ENCODE peak calls at places on chromosomes 7 and 10, in seven cellular contexts. X, N, D, Q, V, R and H are unnamed samples.

GRCh38 chr10:30645340-30645827 is 15.8 kb upstream of the LYZL2 start:
- DNase-seq in X (peak; percentile 68), D (peak; percentile 41), N (peak; percentile 53), Q (peak; percentile 41), R (no peak), V (peak; percentile 40), H (peak; percentile 20)

GRCh38 chr7:116977172-116977571 is 23.9 kb downstream of the ST7 start:
- DNase-seq in V (no peak), Q (no peak), R (no peak), N (no peak), X (no peak), D (no peak), H (no peak)

GRCh38 chr10:93199221-93199681 is 125.6 kb downstream of the CYP26A1 start:
- DNase-seq in Q (no peak), X (peak; percentile 29), D (no peak), R (no peak), V (no peak), N (no peak), H (no peak)

GRCh38 chr10:62231371-62231770 is 37.3 kb downstream of the RTKN2 start:
- DNase-seq in V (no peak), R (no peak), N (peak; percentile 44), D (no peak), X (no peak), Q (no peak), H (no peak)

GRCh38 chr10:117071293-117072050 is 66.5 kb upstream of the SHTN1 start:
- DNase-seq in Q (no peak), V (no peak), N (no peak), D (no peak), X (no peak), R (no peak), H (no peak)

GRCh38 chr7:22996470-22996869 is 17.5 kb downstream of the HYCC1 start:
- DNase-seq in N (no peak), Q (no peak), D (no peak), X (no peak), R (no peak), V (no peak), H (no peak)

GRCh38 chr10:124123141-124123540 is 29.7 kb upstream of the CHST15 start:
- DNase-seq in R (no peak), V (no peak), Q (no peak), X (no peak), N (no peak), D (no peak), H (no peak)

GRCh38 chr7:113087278-113087998 is 811 bp upstream of the GPR85 start:
- DNase-seq in D (no peak), N (peak; percentile 76), X (peak; percentile 30), Q (no peak), R (peak; percentile 79), V (peak; percentile 75), H (no peak)

GRCh38 chr10:72744566-72744965 is 52.6 kb downstream of the MCU start:
- DNase-seq in Q (no peak), X (peak; percentile 57), R (no peak), V (no peak), D (no peak), N (no peak), H (no peak)

GRCh38 chr10:92822964-92823363 is 25.4 kb upstream of the EXOC6 start:
- DNase-seq in N (no peak), V (no peak), Q (no peak), X (no peak), D (peak; percentile 23), R (no peak), H (no peak)

GRCh38 chr7:107479303-107479702 is 9.4 kb downstream of the GPR22 start:
- DNase-seq in Q (no peak), X (no peak), D (no peak), N (no peak), V (no peak), R (no peak), H (no peak)

GRCh38 chr7:130221746-130222145 is 14.1 kb downstream of the SSMEM1 start:
- DNase-seq in V (no peak), N (no peak), D (no peak), R (no peak), Q (no peak), X (no peak), H (no peak)

GRCh38 chr7:106721816-106722785 is 61.1 kb upstream of the CCDC71L start:
- DNase-seq in X (no peak), D (no peak), N (no peak), R (no peak), V (no peak), Q (no peak), H (no peak)

GRCh38 chr7:106260136-106260561 is 24.6 kb downstream of the NAMPT start:
- DNase-seq in N (no peak), R (no peak), D (peak; percentile 78), Q (no peak), V (no peak), X (no peak), H (peak; percentile 28)

GRCh38 chr7:134365341-134366054 is 48.8 kb upstream of the SLC35B4 start:
- DNase-seq in N (no peak), V (no peak), Q (no peak), D (no peak), R (peak; percentile 51), X (no peak), H (no peak)

GRCh38 chr10:103761075-103761920 is 94.1 kb downstream of the SH3PXD2A start:
- DNase-seq in Q (no peak), N (no peak), R (no peak), X (no peak), D (no peak), V (no peak), H (no peak)

GRCh38 chr7:50595538-50596102 is 30.4 kb upstream of the DDC start:
- DNase-seq in N (peak; percentile 77), X (peak; percentile 66), Q (peak; percentile 55), R (peak; percentile 44), D (peak; percentile 60), V (peak; percentile 77), H (peak; percentile 28)

GRCh38 chr10:104040862-104041789 is 44.6 kb downstream of the COL17A1 start:
- DNase-seq in Q (peak; percentile 8), R (no peak), V (no peak), N (no peak), D (no peak), X (no peak), H (no peak)

GRCh38 chr7:137928626-137929025 is 73.3 kb downstream of the CREB3L2 start:
- DNase-seq in X (no peak), Q (no peak), N (no peak), D (no peak), R (no peak), V (no peak), H (no peak)
- H3K79me2 ChIP-seq in X (no peaks in the 10 kb centered on the region), Q (peaks cover 3% of the 10 kb centered on the region), N (peaks cover 25% of the 10 kb centered on the region), D (peaks cover 86% of the 10 kb centered on the region), R (peaks cover 43% of the 10 kb centered on the region), V (peaks cover 57% of the 10 kb centered on the region), H (no peaks in the 10 kb centered on the region)

GRCh38 chr7:27167916-27168264 is 2.6 kb upstream of the HOXA9 start:
- DNase-seq in Q (no peak), N (no peak), D (no peak), V (no peak), X (no peak), R (no peak), H (no peak)
- H3K27ac ChIP-seq in Q (no peak overlapping the region), N (no peak overlapping the region), D (no peak overlapping the region), V (no peak overlapping the region), X (no peak overlapping the region), R (no peak overlapping the region), H (no peak overlapping the region)

DNA sequence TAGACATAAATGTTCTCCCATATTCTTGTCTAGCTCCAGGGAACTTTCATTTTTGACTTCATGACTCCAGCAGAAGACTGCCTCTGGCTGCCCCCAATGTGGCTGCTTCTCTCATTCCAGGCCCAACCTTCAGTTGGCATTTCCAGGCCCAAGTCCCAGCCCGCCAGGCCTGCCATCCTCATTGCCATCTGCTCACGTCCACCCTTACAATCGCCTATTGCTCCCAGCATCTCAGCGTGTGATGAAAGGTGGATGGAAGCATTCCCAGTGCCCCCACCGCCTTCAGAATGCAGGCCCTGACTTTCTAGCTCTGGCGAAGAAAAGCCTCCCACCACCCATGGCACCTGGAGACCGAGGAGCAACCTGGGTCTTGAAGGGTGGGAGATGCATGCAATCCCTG is 132.1 kb upstream of the LANCL2 start:
- DNase-seq in D (no peak), V (no peak), N (no peak), R (no peak), Q (no peak), X (no peak), H (no peak)
- H3K79me2 ChIP-seq in D (no peaks in the 10 kb centered on the region), V (no peaks in the 10 kb centered on the region), N (no peaks in the 10 kb centered on the region), R (no peaks in the 10 kb centered on the region), Q (no peaks in the 10 kb centered on the region), X (no peaks in the 10 kb centered on the region), H (no peaks in the 10 kb centered on the region)

GRCh38 chr10:28294809-28295208 is 8.1 kb downstream of the MPP7 start:
- DNase-seq in N (peak; percentile 17), D (no peak), X (no peak), Q (no peak), V (peak; percentile 15), R (no peak), H (no peak)

GRCh38 chr10:28296023-28296422 is 6.8 kb downstream of the MPP7 start:
- DNase-seq in Q (no peak), R (no peak), D (no peak), X (no peak), N (no peak), V (no peak), H (no peak)

GRCh38 chr10:28294169-28294532 is 8.7 kb downstream of the MPP7 start:
- DNase-seq in X (no peak), N (no peak), D (no peak), R (no peak), Q (no peak), V (no peak), H (no peak)

GRCh38 chr10:28293238-28294168 is 9.4 kb downstream of the MPP7 start:
- DNase-seq in V (peak; percentile 44), N (peak; percentile 82), D (no peak), Q (peak; percentile 38), R (no peak), X (no peak), H (no peak)

GRCh38 chr10:28295346-28295745 is 7.5 kb downstream of the MPP7 start:
- DNase-seq in N (no peak), V (no peak), D (no peak), Q (no peak), R (no peak), X (no peak), H (no peak)
- H3K27ac ChIP-seq in N (no peak overlapping the region), V (no peak overlapping the region), D (no peak overlapping the region), Q (no peak overlapping the region), R (no peak overlapping the region), X (no peak overlapping the region), H (no peak overlapping the region)

DNA sequence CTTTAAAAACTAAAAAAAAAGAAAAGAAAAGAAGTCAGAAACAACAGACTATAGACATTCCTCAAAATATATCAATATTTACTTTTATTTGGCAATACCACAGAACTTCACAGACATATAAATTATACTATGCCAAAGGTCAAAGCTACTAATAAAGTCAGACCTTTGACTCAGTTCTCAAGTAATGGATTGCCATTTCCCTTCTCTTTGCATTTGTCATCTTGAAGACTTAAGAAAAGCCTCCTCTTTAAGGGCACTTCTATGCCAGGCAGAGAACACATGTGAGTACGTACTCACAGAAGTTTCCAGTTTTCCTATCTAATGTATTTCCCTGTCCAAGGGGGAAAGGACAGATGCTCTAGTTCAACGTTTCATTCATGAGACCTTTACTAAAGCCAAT is 37.6 kb downstream of the TNPO3 start:
- DNase-seq in R (no peak), X (no peak), D (no peak), V (no peak), Q (no peak), N (no peak), H (no peak)
- H3K79me2 ChIP-seq in R (peaks cover 64% of the 10 kb centered on the region), X (peaks cover 90% of the 10 kb centered on the region), D (peaks cover 96% of the 10 kb centered on the region), V (peaks cover 90% of the 10 kb centered on the region), Q (peaks cover 4% of the 10 kb centered on the region), N (peaks cover 8% of the 10 kb centered on the region), H (peaks cover 77% of the 10 kb centered on the region)